ENCODE peak calls at places on chromosome 6, in five cellular contexts. Z is pancreas, U is left lung, B is lower lobe of right lung, T is psoas muscle. L is an unnamed sample. For H3K4me1, the result is how much of the 10 kb centered on the place peaks cover.

GRCh38 chr6:24412294-24412693 is 9.6 kb downstream of the MRS2 start:
- DNase-seq in Z (no peak), B (no peak), U (no peak), T (no peak), L (no peak)

GRCh38 chr6:112037783-112038216 is 16.1 kb upstream of the CCN6 start:
- DNase-seq in B (no peak), U (no peak), T (peak), Z (no peak), L (no peak)

GRCh38 chr6:35948725-35949124 is 27.8 kb upstream of the SRPK1 start:
- DNase-seq in T (no peak), Z (no peak), U (no peak), B (no peak), L (peak)

GRCh38 chr6:3532296-3532916 is 75.6 kb upstream of the SLC22A23 start:
- DNase-seq in Z (no peak), B (no peak), T (no peak), U (no peak), L (no peak)

GRCh38 chr6:113920663-113921267 is 50.2 kb downstream of the HDAC2 start:
- DNase-seq in U (no peak), B (no peak), T (no peak), Z (no peak), L (no peak)

GRCh38 chr6:163941471-163941980 is 527.0 kb downstream of the QKI start:
- DNase-seq in U (no peak), T (peak), B (no peak), Z (no peak), L (no peak)

GRCh38 chr6:3918474-3918873 is 69.3 kb downstream of the FAM50B start:
- DNase-seq in B (no peak), Z (no peak), U (no peak), T (no peak), L (no peak)

GRCh38 chr6:153872946-153873345 is 166.1 kb upstream of the OPRM1 start:
- DNase-seq in T (no peak), U (peak), B (no peak), Z (no peak), L (no peak)

GRCh38 chr6:20717743-20718142 is 183.5 kb downstream of the CDKAL1 start:
- DNase-seq in U (no peak), Z (no peak), T (no peak), B (no peak), L (no peak)

GRCh38 chr6:53107091-53107490 is 41.5 kb downstream of the GCM1 start:
- DNase-seq in B (no peak), T (no peak), Z (no peak), U (no peak), L (no peak)

GRCh38 chr6:20877008-20877937 is 343.0 kb downstream of the CDKAL1 start:
- DNase-seq in T (no peak), B (no peak), Z (peak), U (peak), L (peak)

GRCh38 chr6:31918069-31918725 is 9.3 kb upstream of the C2 start:
- DNase-seq in U (no peak), T (no peak), Z (no peak), B (no peak), L (no peak)

GRCh38 chr6:116277124-116277523 is 2.6 kb downstream of the TSPYL1 start:
- DNase-seq in U (no peak), T (no peak), Z (no peak), B (no peak), L (no peak)

GRCh38 chr6:150048099-150048498 is 20.8 kb downstream of the ULBP3 start:
- DNase-seq in B (no peak), T (no peak), Z (no peak), U (no peak), L (no peak)

GRCh38 chr6:159943101-159943632 is 25.7 kb upstream of the IGF2R start:
- DNase-seq in B (no peak), T (peak), Z (no peak), U (no peak), L (no peak)

GRCh38 chr6:84804720-84805119 is 40.3 kb upstream of the TBX18 start:
- DNase-seq in Z (no peak), U (no peak), B (no peak), T (no peak), L (no peak)

GRCh38 chr6:142407685-142408273 is 106.0 kb downstream of the ADGRG6 start:
- DNase-seq in Z (no peak), B (no peak), T (no peak), U (no peak), L (no peak)

GRCh38 chr6:168335341-168335740 is 15.8 kb upstream of the DACT2 start:
- DNase-seq in U (no peak), Z (no peak), B (no peak), T (no peak), L (no peak)

GRCh38 chr6:48255094-48255493 is 144.1 kb upstream of the PTCHD4 start:
- DNase-seq in U (no peak), T (no peak), Z (no peak), B (no peak), L (no peak)
- H3K4me1 ChIP-seq in U (under half), T (under half), Z (under half), B (under half), L (under half)

DNA sequence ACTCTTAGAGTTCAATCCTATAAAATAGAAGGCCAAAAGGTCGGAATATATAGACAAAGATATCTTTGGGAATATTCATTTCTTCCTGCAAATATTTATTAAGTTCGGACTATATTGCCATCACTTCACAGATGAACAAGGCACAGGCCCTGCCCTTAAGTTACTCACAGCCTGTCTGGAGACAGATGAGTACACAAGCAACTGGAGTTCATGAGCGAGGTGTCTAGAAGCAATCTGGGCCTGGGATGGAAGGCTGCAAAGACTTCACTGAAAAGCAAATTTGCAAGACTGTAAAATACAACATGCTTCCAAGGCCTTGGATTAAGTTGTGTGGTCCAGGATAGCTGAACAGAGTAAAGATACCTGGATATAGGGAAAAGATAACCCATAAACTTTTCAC is 56.7 kb upstream of the CEP85L start:
- DNase-seq in B (no peak), U (no peak), T (no peak), Z (no peak), L (no peak)
- H3K4me3 ChIP-seq in B (no peak), U (no peak), T (peak), Z (no peak), L (no peak)

DNA sequence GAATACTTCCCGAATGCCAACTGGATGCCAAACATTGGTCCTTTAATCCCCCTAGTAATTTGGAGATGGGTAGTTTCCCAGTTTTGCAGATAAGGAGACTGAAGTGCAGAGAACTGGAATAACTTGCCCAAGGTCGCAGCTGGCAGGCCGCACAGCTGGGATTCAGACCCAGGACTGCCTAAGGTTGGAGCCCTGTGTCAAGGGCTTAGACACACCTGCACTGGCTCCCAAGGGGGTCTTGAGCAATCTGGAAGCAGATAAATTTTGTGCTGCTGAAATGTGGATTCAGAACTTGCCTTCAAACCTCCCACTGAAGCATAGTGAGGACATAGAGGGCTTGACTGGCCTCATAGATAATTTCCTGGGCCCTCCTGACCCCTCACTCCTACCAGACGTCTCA is 30.5 kb downstream of the FOXP4 start:
- DNase-seq in B (no peak), Z (peak), U (no peak), T (no peak), L (no peak)
- H3K4me1 ChIP-seq in B (under half), Z (under half), U (under half), T (under half), L (under half)

GRCh38 chr6:27591660-27592059 is 118.8 kb upstream of the ZNF184 start:
- DNase-seq in B (no peak), Z (no peak), T (no peak), U (no peak), L (peak)
- H3K4me3 ChIP-seq in B (no peak), Z (no peak), T (peak), U (no peak), L (peak)

GRCh38 chr6:44052419-44053011 is 74.7 kb downstream of the MRPL14 start:
- DNase-seq in T (peak), B (peak), U (no peak), Z (no peak), L (peak)
- H3K4me1 ChIP-seq in T (under half), B (under half), U (under half), Z (under half), L (under half)

GRCh38 chr6:104525677-104526322 is 333.9 kb downstream of the HACE1 start:
- DNase-seq in Z (peak), B (peak), U (peak), T (peak), L (peak)
- H3K4me3 ChIP-seq in Z (peak), B (peak), U (peak), T (peak), L (no peak)

L was measured in HAP-1.